ENCODE peak calls at places on chromosomes 3 and 15, in seven cellular contexts. G is uterus, J is IMR-90, O is adrenal gland, Q is stomach, M is upper lobe of left lung, R is esophagus squamous epithelium. B is an unnamed sample.

GRCh38 chr15:74642724-74643367 is 27.2 kb downstream of the CLK3 start:
- DNase-seq in G (no peak), J (peak; percentile 43), O (no peak), Q (peak; percentile 61), M (no peak), R (no peak), B (no peak)

GRCh38 chr15:68783226-68784054 is 37.3 kb downstream of the ANP32A start:
- DNase-seq in G (no peak), J (no peak), O (peak; percentile 45), Q (peak; percentile 77), M (peak; percentile 71), R (no peak), B (no peak)

GRCh38 chr3:171485338-171485737 is 25.1 kb upstream of the TNIK start:
- DNase-seq in G (no peak), J (no peak), O (no peak), Q (no peak), M (no peak), R (no peak), B (no peak)

GRCh38 chr3:186909078-186909853 is 21.1 kb upstream of the ST6GAL1 start:
- DNase-seq in G (no peak), J (no peak), O (no peak), Q (peak; percentile 43), M (peak; percentile 43), R (peak; percentile 6), B (no peak)

GRCh38 chr15:73955851-73956250 is 29.6 kb downstream of the LOXL1 start:
- DNase-seq in G (no peak), J (no peak), O (no peak), Q (no peak), M (peak; percentile 18), R (no peak), B (no peak)

GRCh38 chr3:86547697-86548096 is 443.3 kb downstream of the VGLL3 start:
- DNase-seq in G (no peak), J (no peak), O (no peak), Q (no peak), M (no peak), R (no peak), B (no peak)

GRCh38 chr15:25184356-25185155 is 229.8 kb downstream of the SNRPN start:
- DNase-seq in G (no peak), J (no peak), O (no peak), Q (no peak), M (no peak), R (no peak), B (no peak)

GRCh38 chr15:57217716-57218598 is 158.3 kb upstream of the CGNL1 start:
- DNase-seq in G (no peak), J (no peak), O (no peak), Q (no peak), M (no peak), R (no peak), B (no peak)

GRCh38 chr3:179196700-179197099 is 48.5 kb downstream of the PIK3CA start:
- DNase-seq in G (no peak), J (no peak), O (no peak), Q (no peak), M (no peak), R (no peak), B (no peak)

GRCh38 chr3:126267169-126267975 is 87.0 kb upstream of the ALDH1L1 start:
- DNase-seq in G (peak; percentile 76), J (peak; percentile 91), O (peak; percentile 76), Q (peak; percentile 83), M (peak; percentile 85), R (no peak), B (peak; percentile 83)

GRCh38 chr3:129654126-129654525 is 47.6 kb upstream of the PLXND1 start:
- DNase-seq in G (no peak), J (peak; percentile 68), O (no peak), Q (no peak), M (no peak), R (no peak), B (no peak)

GRCh38 chr3:134598813-134599563 is 51.8 kb downstream of the KY start:
- DNase-seq in G (no peak), J (no peak), O (no peak), Q (no peak), M (no peak), R (no peak), B (no peak)

GRCh38 chr3:159732172-159733111 is 256.2 kb upstream of the IL12A start:
- DNase-seq in G (no peak), J (peak; percentile 86), O (no peak), Q (no peak), M (peak; percentile 49), R (no peak), B (no peak)

GRCh38 chr15:33311312-33311971 is 675 bp downstream of the RYR3 start:
- DNase-seq in G (peak; percentile 27), J (no peak), O (no peak), Q (no peak), M (no peak), R (no peak), B (no peak)

GRCh38 chr15:76178321-76178720 is 118.5 kb downstream of the TMEM266 start:
- DNase-seq in G (no peak), J (no peak), O (no peak), Q (no peak), M (no peak), R (no peak), B (no peak)

GRCh38 chr15:76176059-76176458 is 116.3 kb downstream of the TMEM266 start:
- DNase-seq in G (no peak), J (no peak), O (no peak), Q (no peak), M (no peak), R (no peak), B (no peak)

GRCh38 chr15:76176487-76177085 is 116.8 kb downstream of the TMEM266 start:
- DNase-seq in G (no peak), J (no peak), O (no peak), Q (no peak), M (no peak), R (no peak), B (no peak)

GRCh38 chr15:76179023-76179422 is 119.2 kb downstream of the TMEM266 start:
- DNase-seq in G (no peak), J (no peak), O (no peak), Q (no peak), M (no peak), R (no peak), B (no peak)

DNA sequence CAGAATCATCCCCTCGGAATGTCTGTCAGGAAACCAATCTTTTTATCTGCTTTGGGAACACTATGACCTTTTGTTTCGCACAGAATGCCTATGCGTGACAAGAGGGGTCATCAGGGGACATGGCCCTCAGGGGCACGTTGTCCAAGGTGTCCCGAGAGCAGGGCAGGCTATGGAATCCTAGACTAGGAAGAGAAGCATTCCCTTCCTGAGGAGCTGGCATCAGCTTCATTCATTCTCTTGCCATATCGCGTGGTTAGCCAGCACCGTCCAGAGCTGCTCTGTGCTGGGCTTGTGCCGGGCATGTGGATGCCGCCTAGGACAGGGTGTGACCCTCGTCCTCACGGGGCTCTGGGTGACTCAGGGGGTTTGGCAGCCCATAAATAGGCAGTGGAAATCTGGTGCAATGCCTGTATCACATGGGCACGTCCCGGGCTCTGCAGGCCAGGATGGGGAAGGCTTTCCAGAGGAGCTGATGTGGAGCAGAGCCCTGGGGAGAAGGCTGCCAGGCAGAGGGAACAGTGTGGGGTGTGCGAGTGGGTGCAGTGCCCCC is 117.8 kb downstream of the TMEM266 start:
- DNase-seq in G (no peak), J (peak; percentile 17), O (peak; percentile 94), Q (no peak), M (no peak), R (no peak), B (peak; percentile 50)
- TF ChIP-seq POLR2A in G (no peak), J (no peak), O (no peak), Q (no peak), M (no peak), R (no peak), B (peak; percentile 4)

DNA sequence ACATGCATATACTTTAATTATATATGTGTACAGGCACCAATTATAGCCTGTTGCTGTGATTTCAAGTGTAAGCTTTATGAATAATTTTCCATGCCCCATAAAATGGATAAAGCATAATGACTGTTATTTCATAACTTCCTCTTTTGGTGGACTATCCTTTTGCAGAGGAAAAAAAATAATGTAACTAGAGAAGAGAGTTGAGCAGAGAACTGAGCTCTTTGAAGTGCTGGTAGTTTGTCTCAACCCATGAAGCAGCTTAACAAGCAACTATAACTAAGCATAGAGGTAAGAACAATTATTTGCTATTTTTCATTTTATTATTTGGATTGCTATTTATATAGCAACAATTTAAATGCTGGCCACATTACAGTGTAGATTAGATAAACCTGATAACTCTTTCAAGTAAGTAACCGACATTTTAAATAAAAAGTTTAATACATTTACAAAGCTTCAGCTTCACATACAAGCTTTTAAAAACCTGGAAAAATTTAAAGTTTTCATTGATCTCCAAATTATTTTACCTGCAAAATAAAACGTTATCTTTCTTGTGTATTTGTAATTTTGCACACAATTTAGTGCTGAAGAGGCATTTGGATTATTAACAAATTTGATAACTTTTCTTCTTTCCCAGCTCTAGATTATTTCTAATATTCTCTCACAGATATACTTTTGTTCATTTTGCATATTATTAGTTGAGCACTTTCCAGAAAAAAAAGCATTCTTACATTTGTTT is 24.4 kb upstream of the MBNL1 start:
- DNase-seq in G (no peak), J (no peak), O (no peak), Q (no peak), M (no peak), R (no peak), B (no peak)
- TF ChIP-seq POLR2A in G (no peak), J (no peak), O (no peak), Q (no peak), M (no peak), R (no peak), B (no peak)

DNA sequence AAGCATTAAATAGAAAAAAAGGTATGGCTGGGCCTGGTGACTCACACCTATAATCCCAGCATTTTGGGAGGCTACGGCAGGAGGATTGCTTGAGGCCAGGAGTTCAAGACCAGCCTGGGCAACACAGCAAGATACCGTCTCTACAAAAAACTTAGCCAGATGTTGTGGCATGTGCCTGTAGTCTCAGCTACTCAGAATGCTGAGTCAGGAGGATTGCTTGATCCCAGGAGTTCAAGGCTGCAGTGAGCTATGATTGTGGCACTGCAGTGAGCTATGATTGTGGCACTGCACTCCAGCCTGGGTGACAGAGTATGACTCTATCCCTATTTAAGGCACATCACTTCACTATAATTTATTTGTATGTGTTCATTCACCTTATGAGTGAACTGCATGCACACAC is 54.3 kb downstream of the SLC4A7 start:
- DNase-seq in G (no peak), J (no peak), O (no peak), Q (no peak), M (no peak), R (no peak), B (no peak)
- TF ChIP-seq POLR2A in G (no peak), J (no peak), O (no peak), Q (no peak), M (no peak), R (no peak), B (no peak)

DNA sequence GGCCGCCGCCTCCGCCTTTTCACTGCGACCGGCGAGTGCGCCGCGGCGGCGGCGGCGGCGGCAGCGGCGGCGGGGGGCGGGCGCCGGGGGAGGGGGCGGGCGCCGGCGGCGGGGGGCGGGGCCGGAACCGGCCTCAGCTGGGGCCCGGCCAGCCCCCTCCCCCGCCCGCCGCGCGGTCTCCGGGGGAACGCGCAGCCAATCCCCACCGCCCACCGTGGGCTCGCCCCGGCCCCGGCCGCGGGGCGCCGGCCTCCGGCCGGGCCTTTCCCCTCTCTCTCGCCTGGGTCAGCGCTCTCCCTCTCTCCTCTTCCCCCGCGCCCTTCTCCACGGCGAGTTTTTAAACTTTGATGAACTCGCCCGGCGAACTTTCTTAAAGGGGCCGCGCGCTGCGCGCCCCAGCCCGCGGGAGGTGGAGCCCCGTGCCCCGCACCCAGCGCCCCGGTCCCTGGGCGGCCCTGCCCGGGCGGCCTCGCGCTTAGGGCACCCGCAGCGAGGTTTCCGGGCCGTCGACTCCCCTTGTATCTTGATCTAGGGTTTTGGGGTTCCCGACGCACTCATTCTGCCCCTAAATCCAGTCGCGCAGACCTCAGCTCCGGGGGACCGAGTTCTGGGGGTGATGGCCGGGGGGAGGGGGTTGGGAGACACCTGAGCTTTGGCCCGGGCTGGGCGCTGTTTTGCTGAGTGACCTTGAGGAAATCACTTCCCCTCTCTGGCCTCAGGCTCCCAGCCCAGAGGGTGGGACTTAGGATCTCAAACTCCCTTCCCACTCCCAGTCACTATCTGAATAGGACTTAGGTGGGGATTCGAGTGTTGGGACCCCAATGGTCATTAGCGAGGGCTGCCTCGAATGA is at the start of gene RBPMS2:
- DNase-seq in G (peak; percentile 57), J (peak; percentile 2), O (peak; percentile 38), Q (peak; percentile 33), M (no peak), R (no peak), B (peak; percentile 39)
- TF ChIP-seq POLR2A in G (peak; percentile 18), J (no peak), O (no peak), Q (no peak), M (no peak), R (peak; percentile 20), B (no peak)